ENCODE peak calls at places on chromosome X, in nine cellular contexts. U is fibroblast of pulmonary artery, E is GM12865, N is ascending aorta, D is fibroblast of lung, P is AG04449, X is fibroblast of the aortic adventitia, A is osteocyte, K is AG09309. Z is an unnamed sample.

GRCh38 chrX:106177106-106177981 is 9.2 kb downstream of the PWWP3B start:
- DNase-seq in X (no peak), K (no peak), E (no peak), A (peak; percentile 83), P (no peak), N (no peak), D (peak; percentile 14), U (peak; percentile 86), Z (no peak)

GRCh38 chrX:71532078-71532752 is 689 bp upstream of the OGT start:
- DNase-seq in D (peak; percentile 38), N (no peak), P (no peak), X (peak; percentile 56), U (peak; percentile 41), E (peak; percentile 62), K (no peak), A (no peak), Z (no peak)

GRCh38 chrX:56268888-56269287 is 36.7 kb downstream of the KLF8 start:
- DNase-seq in D (no peak), E (peak; percentile 56), K (no peak), N (no peak), A (no peak), P (no peak), X (no peak), U (no peak), Z (no peak)

GRCh38 chrX:23993012-23993633 is 33.9 kb downstream of the KLHL15 start:
- DNase-seq in D (no peak), P (no peak), E (no peak), U (peak; percentile 51), X (peak; percentile 43), N (no peak), A (no peak), K (no peak), Z (no peak)

GRCh38 chrX:2967998-2968909 is 38.1 kb upstream of the ARSH start:
- DNase-seq in D (peak; percentile 28), A (peak; percentile 80), U (peak; percentile 33), X (peak; percentile 43), N (no peak), E (no peak), P (no peak), K (no peak), Z (peak; percentile 16)

GRCh38 chrX:151370906-151371305 is 26.1 kb upstream of the VMA21 start:
- DNase-seq in E (no peak), U (peak; percentile 2), N (no peak), K (no peak), P (no peak), D (no peak), X (no peak), A (no peak), Z (no peak)

GRCh38 chrX:34956915-34957314 is 14.3 kb downstream of the FAM47B start:
- DNase-seq in D (peak; percentile 42), A (no peak), N (no peak), K (peak; percentile 3), U (peak; percentile 49), X (peak; percentile 52), P (no peak), E (no peak), Z (peak; percentile 3)

GRCh38 chrX:8374041-8374825 is 90.4 kb upstream of the VCX3B start:
- DNase-seq in D (no peak), A (no peak), P (no peak), E (no peak), X (no peak), K (no peak), N (no peak), U (no peak), Z (no peak)

GRCh38 chrX:28303486-28303885 is 283.8 kb upstream of the IL1RAPL1 start:
- DNase-seq in U (no peak), A (no peak), K (no peak), N (no peak), P (no peak), E (no peak), X (no peak), D (no peak), Z (no peak)

GRCh38 chrX:39762266-39762841 is 335.4 kb downstream of the BCOR start:
- DNase-seq in A (no peak), K (no peak), E (no peak), U (peak; percentile 93), D (peak; percentile 89), X (peak; percentile 86), N (no peak), P (no peak), Z (no peak)

GRCh38 chrX:150421816-150422215 is 58.7 kb downstream of the MAMLD1 start:
- DNase-seq in D (peak; percentile 34), X (peak; percentile 77), K (no peak), N (no peak), P (no peak), E (no peak), U (peak; percentile 52), A (no peak), Z (no peak)

GRCh38 chrX:150358651-150359050 is 4.5 kb upstream of the MAMLD1 start:
- DNase-seq in X (no peak), D (no peak), A (no peak), U (no peak), P (no peak), K (no peak), N (no peak), E (no peak), Z (no peak)

GRCh38 chrX:129522184-129523059 is 868 bp downstream of the SMARCA1 start:
- DNase-seq in P (no peak), U (peak; percentile 54), X (peak; percentile 52), N (peak; percentile 72), E (no peak), D (peak; percentile 60), K (no peak), A (peak; percentile 87), Z (no peak)

GRCh38 chrX:12709047-12709446 is 82.2 kb upstream of the PRPS2 start:
- DNase-seq in X (no peak), P (no peak), N (no peak), E (no peak), D (no peak), A (no peak), K (no peak), U (no peak), Z (no peak)

GRCh38 chrX:42803320-42803719 is 25.4 kb upstream of the PPP1R2C start:
- DNase-seq in A (no peak), U (peak; percentile 27), D (peak; percentile 0), K (no peak), P (peak; percentile 12), E (no peak), X (peak; percentile 63), N (no peak), Z (no peak)

GRCh38 chrX:153319295-153319694 is 2.3 kb downstream of the PNMA6F start:
- DNase-seq in D (no peak), P (no peak), K (no peak), U (no peak), X (no peak), N (no peak), E (no peak), A (peak; percentile 83), Z (no peak)

GRCh38 chrX:1894656-1895055 is 279.8 kb downstream of the ASMT start:
- DNase-seq in E (no peak), K (no peak), D (no peak), P (no peak), X (no peak), A (no peak), U (no peak), N (no peak), Z (no peak)

GRCh38 chrX:68726366-68726765 is 78.9 kb downstream of the STARD8 start:
- DNase-seq in E (no peak), P (no peak), A (no peak), X (no peak), U (no peak), N (no peak), D (no peak), K (no peak), Z (no peak)

DNA sequence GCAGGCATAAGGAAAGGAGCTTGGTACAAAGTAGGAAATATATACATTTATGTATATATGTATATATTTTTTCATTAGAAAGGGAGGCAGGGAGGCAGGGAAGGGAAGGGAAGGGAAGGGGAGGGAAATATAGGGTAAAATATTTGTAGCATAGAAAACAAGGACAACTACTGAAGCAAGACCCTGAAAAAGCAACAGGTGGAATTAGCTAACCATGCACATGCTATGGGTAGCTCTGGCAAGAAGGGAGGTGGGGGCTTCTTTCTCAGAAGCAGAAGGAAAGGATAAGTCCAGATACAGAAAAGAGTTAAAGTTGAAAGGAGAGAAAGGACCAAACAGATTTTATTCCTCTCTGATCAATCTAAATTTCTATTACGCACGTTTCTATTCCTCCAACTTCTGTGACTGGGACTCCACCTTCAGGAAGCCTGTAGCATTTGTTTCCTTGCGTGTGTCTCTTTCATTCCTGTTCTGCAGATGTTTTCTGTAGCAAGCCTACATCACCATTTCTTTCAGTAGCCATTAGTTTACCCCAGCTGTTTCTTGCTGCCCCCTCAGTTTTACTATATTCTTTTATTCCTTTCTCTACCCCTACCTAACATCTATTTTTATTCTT is 82.9 kb downstream of the OR13H1 start:
- DNase-seq in U (peak; percentile 10), E (no peak), X (peak; percentile 19), N (no peak), P (no peak), K (no peak), D (peak; percentile 66), A (no peak), Z (no peak)
- TF ChIP-seq CTCF in U (no peak), E (no peak), X (peak; percentile 21), N (no peak), P (no peak), K (no peak), D (peak; percentile 55), A (peak; percentile 80), Z (no peak)

DNA sequence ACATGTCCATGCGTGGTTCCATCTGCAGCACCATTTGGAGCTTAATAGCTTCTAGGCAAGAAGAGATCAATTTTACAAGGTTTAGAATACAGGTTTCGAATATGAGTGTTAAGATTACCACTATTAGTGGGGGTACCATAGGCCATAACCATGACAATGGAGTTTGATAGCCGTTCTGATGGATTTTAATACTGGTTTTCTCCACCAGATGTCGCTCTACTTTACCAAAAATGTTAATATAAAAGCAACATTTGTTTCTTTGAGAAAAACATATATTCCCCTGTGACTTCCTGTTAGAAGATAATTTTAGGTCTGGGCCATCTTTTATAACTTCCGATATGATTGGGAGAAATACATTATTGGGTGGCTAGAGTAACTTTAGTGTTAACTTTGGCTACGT is 499.7 kb upstream of the POU3F4 start:
- DNase-seq in E (peak; percentile 2), X (no peak), U (peak; percentile 0), P (no peak), D (peak; percentile 0), N (no peak), K (no peak), A (no peak), Z (no peak)
- TF ChIP-seq CTCF in E (peak; percentile 28), X (peak; percentile 29), U (peak; percentile 5), P (no peak), D (peak; percentile 18), N (peak; percentile 20), K (peak; percentile 35), A (no peak), Z (peak; percentile 25)

GRCh38 chrX:48937065-48937907 is 18.5 kb upstream of the PIM2 start:
- DNase-seq in U (peak; percentile 14), A (no peak), N (peak; percentile 72), X (no peak), E (peak; percentile 95), K (no peak), D (no peak), P (no peak), Z (no peak)
- TF ChIP-seq CTCF in U (peak; percentile 14), A (no peak), N (no peak), X (no peak), E (peak; percentile 38), K (no peak), D (peak; percentile 20), P (no peak), Z (no peak)

GRCh38 chrX:147800663-147801062 is 111.1 kb upstream of the FMR1 start:
- DNase-seq in P (no peak), A (no peak), D (no peak), U (no peak), X (no peak), N (no peak), E (no peak), K (no peak), Z (no peak)

GRCh38 chrX:147803948-147804347 is 107.8 kb upstream of the FMR1 start:
- DNase-seq in P (no peak), N (no peak), A (no peak), K (no peak), E (peak; percentile 22), X (no peak), U (peak; percentile 0), D (no peak), Z (no peak)
- TF ChIP-seq CTCF in P (no peak), N (no peak), A (peak; percentile 51), K (no peak), E (peak; percentile 35), X (no peak), U (no peak), D (no peak), Z (no peak)